ENCODE peak calls at places on chromosomes 1 and 21, in nine cellular contexts. M is T1000; B is activated T-helper 1 cell treated with Interleukin-2 at 50 U/mL for 16 hours; S is left ventricle myocardium inferior; Z is epithelial cell of esophagus; C is stimulated activated CD4-positive, alpha-beta T cell treated with anti-CD3 and anti-CD28 coated beads, Interleukin-2, amount 100 ng/mL, for 48 hours; T is ureter; D is GM12865; F is naive thymus-derived CD4-positive, alpha-beta T cell. R is an unnamed sample.

GRCh38 chr1:199272107-199272506 is 633.3 kb downstream of the PTPRC start:
- DNase-seq in M (no peak), B (no peak), S (no peak), Z (peak), C (no peak), T (no peak), D (no peak), F (no peak), R (no peak)

GRCh38 chr21:43188181-43188580 is 19.4 kb downstream of the CRYAA start:
- DNase-seq in M (no peak), B (no peak), S (no peak), Z (no peak), C (no peak), T (no peak), D (no peak), F (no peak), R (no peak)

GRCh38 chr1:24166988-24167387 is 20.1 kb downstream of the IFNLR1 start:
- DNase-seq in M (no peak), B (no peak), S (no peak), Z (no peak), C (no peak), T (no peak), D (no peak), F (no peak), R (no peak)

GRCh38 chr1:1093610-1093943 is 19.5 kb upstream of the RNF223 start:
- DNase-seq in M (no peak), B (no peak), S (no peak), Z (no peak), C (no peak), T (no peak), D (no peak), F (no peak), R (no peak)

GRCh38 chr1:221279146-221279545 is 399.9 kb downstream of the HLX start:
- DNase-seq in M (no peak), B (no peak), S (no peak), Z (no peak), C (no peak), T (no peak), D (no peak), F (no peak), R (no peak)

GRCh38 chr1:75745276-75745675 is 20.8 kb downstream of the ACADM start:
- DNase-seq in M (no peak), B (no peak), S (no peak), Z (peak), C (no peak), T (no peak), D (peak), F (no peak), R (no peak)

GRCh38 chr1:93662481-93663190 is 19.0 kb downstream of the BCAR3 start:
- DNase-seq in M (no peak), B (no peak), S (no peak), Z (no peak), C (no peak), T (no peak), D (no peak), F (no peak), R (no peak)

GRCh38 chr1:228156941-228157351 is 7.2 kb downstream of the GJC2 start:
- DNase-seq in M (no peak), B (no peak), S (peak), Z (no peak), C (no peak), T (no peak), D (no peak), F (no peak), R (no peak)

GRCh38 chr21:33384851-33385331 is 18.3 kb upstream of the IFNGR2 start:
- DNase-seq in M (no peak), B (no peak), S (no peak), Z (no peak), C (no peak), T (no peak), D (peak), F (peak), R (no peak)

GRCh38 chr21:27759820-27760219 is 792.9 kb upstream of the ADAMTS5 start:
- DNase-seq in M (no peak), B (no peak), S (no peak), Z (peak), C (no peak), T (no peak), D (no peak), F (no peak), R (no peak)

GRCh38 chr1:10651793-10652192 is 144.7 kb downstream of the CASZ1 start:
- DNase-seq in M (no peak), B (no peak), S (no peak), Z (no peak), C (no peak), T (no peak), D (no peak), F (no peak), R (no peak)

GRCh38 chr1:39615086-39615662 is 24.3 kb downstream of the HEYL start:
- DNase-seq in M (no peak), B (no peak), S (no peak), Z (no peak), C (no peak), T (no peak), D (no peak), F (no peak), R (no peak)

GRCh38 chr1:64983110-64983509 is 16.8 kb upstream of the JAK1 start:
- DNase-seq in M (peak), B (no peak), S (no peak), Z (peak), C (no peak), T (peak), D (no peak), F (no peak), R (no peak)

GRCh38 chr1:27332536-27333281 is 9.1 kb upstream of the SYTL1 start:
- DNase-seq in M (no peak), B (peak), S (peak), Z (peak), C (peak), T (no peak), D (peak), F (peak), R (peak)

GRCh38 chr1:181038399-181038873 is 4.7 kb downstream of the MR1 start:
- DNase-seq in M (peak), B (no peak), S (no peak), Z (peak), C (peak), T (peak), D (peak), F (peak), R (peak)

GRCh38 chr1:181409981-181410380 is 73.3 kb upstream of the CACNA1E start:
- DNase-seq in M (no peak), B (no peak), S (no peak), Z (no peak), C (no peak), T (no peak), D (no peak), F (no peak), R (no peak)

GRCh38 chr1:3923378-3924185 is 23.5 kb upstream of the C1orf174 start:
- DNase-seq in M (no peak), B (no peak), S (no peak), Z (no peak), C (no peak), T (no peak), D (no peak), F (no peak), R (no peak)

GRCh38 chr1:94658221-94658620 is 116.7 kb upstream of the F3 start:
- DNase-seq in M (no peak), B (no peak), S (peak), Z (peak), C (no peak), T (no peak), D (no peak), F (no peak), R (no peak)

GRCh38 chr1:200364831-200365230 is 45.0 kb downstream of the ZNF281 start:
- DNase-seq in M (no peak), B (no peak), S (no peak), Z (no peak), C (no peak), T (no peak), D (no peak), F (no peak), R (no peak)

GRCh38 chr1:184051138-184051484 is 419 bp upstream of the TSEN15 start:
- DNase-seq in M (peak), B (no peak), S (no peak), Z (no peak), C (no peak), T (no peak), D (no peak), F (no peak), R (no peak)

GRCh38 chr1:203380395-203381150 is 29.7 kb upstream of the FMOD start:
- DNase-seq in M (no peak), B (no peak), S (no peak), Z (no peak), C (no peak), T (no peak), D (peak), F (no peak), R (no peak)

GRCh38 chr1:98315309-98315708 is 346.2 kb upstream of the SNX7 start:
- DNase-seq in M (no peak), B (no peak), S (no peak), Z (peak), C (no peak), T (no peak), D (no peak), F (no peak), R (no peak)

GRCh38 chr1:82565146-82565545 is 764.4 kb downstream of the ADGRL2 start:
- DNase-seq in M (peak), B (no peak), S (no peak), Z (peak), C (no peak), T (no peak), D (no peak), F (no peak), R (no peak)

GRCh38 chr1:12031039-12031980 is 12.0 kb downstream of the MIIP start:
- DNase-seq in M (no peak), B (no peak), S (peak), Z (peak), C (peak), T (no peak), D (peak), F (peak), R (no peak)

GRCh38 chr21:25942145-25942544 is 207.4 kb downstream of the GABPA start:
- DNase-seq in M (no peak), B (no peak), S (no peak), Z (no peak), C (no peak), T (no peak), D (no peak), F (no peak), R (no peak)

GRCh38 chr1:192476802-192477298 is 98.7 kb upstream of the RGS1 start:
- DNase-seq in M (no peak), B (no peak), S (peak), Z (peak), C (no peak), T (no peak), D (peak), F (no peak), R (no peak)

GRCh38 chr1:21514245-21514644 is 5.0 kb downstream of the ALPL start:
- DNase-seq in M (no peak), B (no peak), S (no peak), Z (no peak), C (no peak), T (no peak), D (peak), F (no peak), R (no peak)

GRCh38 chr1:203672354-203672753 is 45.7 kb downstream of the ATP2B4 start:
- DNase-seq in M (no peak), B (no peak), S (peak), Z (no peak), C (no peak), T (no peak), D (no peak), F (no peak), R (no peak)

GRCh38 chr1:21906173-21907078 is 30.7 kb downstream of the HSPG2 start:
- DNase-seq in M (no peak), B (no peak), S (peak), Z (peak), C (no peak), T (no peak), D (no peak), F (no peak), R (no peak)

GRCh38 chr1:236516929-236517704 is 6.7 kb upstream of the LGALS8 start:
- DNase-seq in M (no peak), B (peak), S (no peak), Z (peak), C (no peak), T (no peak), D (no peak), F (peak), R (no peak)

GRCh38 chr1:235278915-235279292 is 49.1 kb downstream of the ARID4B start:
- DNase-seq in M (no peak), B (no peak), S (no peak), Z (no peak), C (no peak), T (no peak), D (no peak), F (no peak), R (no peak)

GRCh38 chr1:41009466-41009865 is 12.1 kb downstream of the SLFNL1 start:
- DNase-seq in M (no peak), B (no peak), S (no peak), Z (peak), C (no peak), T (no peak), D (no peak), F (no peak), R (no peak)

GRCh38 chr1:221840511-221841243 is 98.8 kb upstream of the DUSP10 start:
- DNase-seq in M (no peak), B (no peak), S (peak), Z (peak), C (no peak), T (no peak), D (peak), F (no peak), R (peak)

GRCh38 chr1:3419415-3420204 is 34.9 kb upstream of the ARHGEF16 start:
- DNase-seq in M (no peak), B (no peak), S (no peak), Z (peak), C (no peak), T (peak), D (no peak), F (no peak), R (no peak)

GRCh38 chr1:5571861-5572401 is 420.3 kb downstream of the NPHP4 start:
- DNase-seq in M (no peak), B (no peak), S (no peak), Z (no peak), C (no peak), T (no peak), D (no peak), F (no peak), R (no peak)

GRCh38 chr1:37763791-37764741 is 854 bp downstream of the EPHA10 start:
- DNase-seq in M (no peak), B (no peak), S (no peak), Z (peak), C (peak), T (no peak), D (peak), F (peak), R (no peak)

R was measured in activated B cell treated with CpG ODN at 0.5 μM for 24 hours.